ENCODE peak calls at places on chromosomes 5 and 9, in five cellular contexts. F, G, C, Y and D are unnamed samples.

GRCh38 chr5:165325201-165325600 is 1819.8 kb downstream of the MAT2B start:
- DNase-seq in F (no peak), G (no peak), C (peak; percentile 6), Y (no peak), D (no peak)

GRCh38 chr5:53537711-53538110 is 22.7 kb upstream of the NDUFS4 start:
- DNase-seq in F (peak; percentile 6), G (no peak), C (no peak), Y (no peak), D (no peak)

GRCh38 chr9:124133752-124134151 is 122.2 kb downstream of the LHX2 start:
- DNase-seq in F (no peak), G (no peak), C (no peak), Y (no peak), D (no peak)

GRCh38 chr5:108655750-108656450 is 91.8 kb upstream of the FER start:
- DNase-seq in F (peak; percentile 8), G (no peak), C (peak; percentile 38), Y (no peak), D (no peak)

GRCh38 chr5:96507128-96507527 is 74.1 kb upstream of the PCSK1 start:
- DNase-seq in F (no peak), G (no peak), C (no peak), Y (no peak), D (no peak)

GRCh38 chr9:136372561-136373299 is 739 bp downstream of the CARD9 start:
- DNase-seq in F (peak; percentile 89), G (no peak), C (peak; percentile 34), Y (peak; percentile 58), D (no peak)

GRCh38 chr5:181203842-181204560 is 995 bp downstream of the TRIM7 start:
- DNase-seq in F (no peak), G (no peak), C (no peak), Y (no peak), D (peak; percentile 58)

GRCh38 chr5:56681346-56681745 is 134.0 kb upstream of the MAP3K1 start:
- DNase-seq in F (no peak), G (no peak), C (no peak), Y (no peak), D (no peak)

GRCh38 chr9:70121818-70122436 is 78.3 kb downstream of the MAMDC2 start:
- DNase-seq in F (no peak), G (no peak), C (no peak), Y (no peak), D (no peak)

GRCh38 chr5:54171645-54172384 is 138.6 kb downstream of the ARL15 start:
- DNase-seq in F (no peak), G (no peak), C (no peak), Y (no peak), D (no peak)

GRCh38 chr5:179377421-179378115 is 32.3 kb upstream of the ADAMTS2 start:
- DNase-seq in F (no peak), G (no peak), C (no peak), Y (no peak), D (no peak)

GRCh38 chr5:177077335-177077734 is 9.4 kb upstream of the FGFR4 start:
- DNase-seq in F (no peak), G (no peak), C (no peak), Y (no peak), D (no peak)

GRCh38 chr9:112535811-112536210 is 49.2 kb downstream of the KIAA1958 start:
- DNase-seq in F (peak; percentile 8), G (no peak), C (peak; percentile 37), Y (no peak), D (no peak)

GRCh38 chr5:150278046-150278760 is 11.4 kb downstream of the CAMK2A start:
- DNase-seq in F (no peak), G (no peak), C (no peak), Y (no peak), D (no peak)

GRCh38 chr9:12503606-12504122 is 189.5 kb upstream of the TYRP1 start:
- DNase-seq in F (no peak), G (no peak), C (no peak), Y (no peak), D (no peak)

GRCh38 chr5:103111458-103111857 is 8.5 kb downstream of the GIN1 start:
- DNase-seq in F (no peak), G (no peak), C (no peak), Y (no peak), D (no peak)

GRCh38 chr9:93094294-93095204 is 1.5 kb upstream of the CARD19 start:
- DNase-seq in F (no peak), G (no peak), C (no peak), Y (no peak), D (no peak)

GRCh38 chr5:62901001-62901400 is 322.4 kb downstream of the LRRC70 start:
- DNase-seq in F (no peak), G (no peak), C (no peak), Y (no peak), D (no peak)

GRCh38 chr5:150147580-150148407 is 7.9 kb downstream of the PDGFRB start:
- DNase-seq in F (no peak), G (no peak), C (no peak), Y (no peak), D (no peak)

GRCh38 chr9:131417264-131418142 is 23.6 kb downstream of the PRRC2B start:
- DNase-seq in F (no peak), G (no peak), C (no peak), Y (no peak), D (no peak)

GRCh38 chr5:10576790-10577189 is 12.9 kb downstream of the ANKRD33B start:
- DNase-seq in F (no peak), G (no peak), C (no peak), Y (no peak), D (no peak)

GRCh38 chr5:8386889-8387288 is 517.9 kb downstream of the MTRR start:
- DNase-seq in F (no peak), G (no peak), C (no peak), Y (no peak), D (no peak)

GRCh38 chr5:20077186-20077585 is 89.2 kb upstream of the CDH18 start:
- DNase-seq in F (no peak), G (no peak), C (no peak), Y (no peak), D (no peak)

GRCh38 chr9:133050781-133051180 is 11.0 kb upstream of the CEL start:
- DNase-seq in F (no peak), G (no peak), C (no peak), Y (no peak), D (peak; percentile 18)

GRCh38 chr5:1387059-1387755 is 42.3 kb upstream of the CLPTM1L start:
- DNase-seq in F (no peak), G (no peak), C (no peak), Y (peak; percentile 83), D (peak; percentile 35)

GRCh38 chr5:15547440-15547839 is 47.5 kb downstream of the FBXL7 start:
- DNase-seq in F (no peak), G (no peak), C (no peak), Y (no peak), D (no peak)

GRCh38 chr9:114072181-114073140 is 5.6 kb downstream of the AMBP start:
- DNase-seq in F (no peak), G (no peak), C (no peak), Y (peak; percentile 39), D (no peak)

GRCh38 chr9:105443121-105443520 is 4.7 kb upstream of the FSD1L start:
- DNase-seq in F (no peak), G (no peak), C (no peak), Y (no peak), D (no peak)

GRCh38 chr5:36199620-36200019 is 42.1 kb downstream of the NADK2 start:
- DNase-seq in F (no peak), G (no peak), C (no peak), Y (no peak), D (no peak)

GRCh38 chr5:110414360-110414759 is 312.1 kb downstream of the TMEM232 start:
- DNase-seq in F (peak; percentile 5), G (no peak), C (no peak), Y (no peak), D (peak; percentile 17)

GRCh38 chr5:127926974-127927373 is 156.6 kb upstream of the SLC12A2 start:
- DNase-seq in F (no peak), G (no peak), C (no peak), Y (no peak), D (no peak)

GRCh38 chr9:89606049-89606481 is 1.3 kb downstream of the GADD45G start:
- DNase-seq in F (peak; percentile 89), G (peak; percentile 30), C (peak; percentile 19), Y (no peak), D (peak; percentile 50)

GRCh38 chr5:133120156-133120750 is 68.4 kb downstream of the HSPA4 start:
- DNase-seq in F (no peak), G (no peak), C (no peak), Y (no peak), D (no peak)

GRCh38 chr5:14399054-14399657 is 182.4 kb upstream of the OTULINL start:
- DNase-seq in F (peak; percentile 29), G (no peak), C (peak; percentile 77), Y (peak; percentile 33), D (no peak)

GRCh38 chr5:150774145-150774544 is 4.4 kb upstream of the SMIM3 start:
- DNase-seq in F (peak; percentile 48), G (no peak), C (no peak), Y (no peak), D (no peak)

GRCh38 chr5:140322751-140323731 is 20.1 kb upstream of the PFDN1 start:
- DNase-seq in F (peak; percentile 79), G (no peak), C (peak; percentile 79), Y (no peak), D (no peak)

GRCh38 chr5:96067902-96068614 is 106.4 kb upstream of the ELL2 start:
- DNase-seq in F (peak; percentile 59), G (no peak), C (peak; percentile 70), Y (no peak), D (no peak)